ENCODE peak calls at places on chromosomes 6 and 20, in six cellular contexts. I is tibial nerve, M is transverse colon, B is A549, U is prostate gland, E is NB4. Y is an unnamed sample.

GRCh38 chr6:74491844-74492374 is 713.9 kb downstream of the COL12A1 start:
- DNase-seq in I (no peak), M (no peak), B (no peak), U (no peak), E (no peak), Y (no peak)

GRCh38 chr6:104943781-104944180 is 13.1 kb upstream of the LIN28B start:
- DNase-seq in I (no peak), M (no peak), B (no peak), U (no peak), E (peak; percentile 43), Y (peak; percentile 58)

GRCh38 chr6:75853796-75854195 is 104.8 kb downstream of the MYO6 start:
- DNase-seq in I (no peak), M (no peak), B (no peak), U (no peak), E (no peak), Y (no peak)

GRCh38 chr20:49323622-49324238 is 45.9 kb upstream of the ZNFX1 start:
- DNase-seq in I (no peak), M (no peak), B (peak; percentile 47), U (peak; percentile 40), E (peak; percentile 70), Y (peak; percentile 34)

GRCh38 chr20:50249447-50250388 is 59.1 kb downstream of the CEBPB start:
- DNase-seq in I (no peak), M (no peak), B (no peak), U (no peak), E (no peak), Y (no peak)

GRCh38 chr6:16206595-16207037 is 31.8 kb upstream of the GMPR start:
- DNase-seq in I (peak; percentile 30), M (peak; percentile 64), B (peak; percentile 49), U (peak; percentile 64), E (peak; percentile 79), Y (peak; percentile 83)

GRCh38 chr20:53216856-53217576 is 244.9 kb downstream of the TSHZ2 start:
- DNase-seq in I (peak; percentile 63), M (peak; percentile 70), B (peak; percentile 29), U (peak; percentile 65), E (peak; percentile 47), Y (peak; percentile 48)

GRCh38 chr6:3318226-3318625 is 59.5 kb downstream of the PSMG4 start:
- DNase-seq in I (no peak), M (no peak), B (no peak), U (no peak), E (no peak), Y (no peak)

GRCh38 chr6:65285275-65285674 is 421.8 kb downstream of the EYS start:
- DNase-seq in I (no peak), M (no peak), B (no peak), U (no peak), E (no peak), Y (no peak)

GRCh38 chr20:542777-543368 is 717 bp downstream of the CSNK2A1 start:
- DNase-seq in I (no peak), M (peak; percentile 44), B (peak; percentile 23), U (no peak), E (peak; percentile 58), Y (no peak)

GRCh38 chr6:24951831-24952299 is 16.1 kb upstream of the RIPOR2 start:
- DNase-seq in I (no peak), M (peak; percentile 21), B (no peak), U (no peak), E (peak; percentile 92), Y (no peak)

GRCh38 chr6:154623391-154623790 is 109.8 kb upstream of the SCAF8 start:
- DNase-seq in I (no peak), M (no peak), B (no peak), U (no peak), E (no peak), Y (no peak)

GRCh38 chr6:157790548-157791160 is 32.4 kb upstream of the SNX9 start:
- DNase-seq in I (no peak), M (no peak), B (no peak), U (no peak), E (no peak), Y (no peak)

GRCh38 chr6:75296811-75297779 is 12.5 kb upstream of the TMEM30A start:
- DNase-seq in I (no peak), M (no peak), B (peak; percentile 71), U (no peak), E (peak; percentile 74), Y (peak; percentile 70)

GRCh38 chr20:4828830-4829493 is 107.3 kb downstream of the PRND start:
- DNase-seq in I (no peak), M (no peak), B (no peak), U (no peak), E (peak; percentile 89), Y (no peak)

GRCh38 chr20:44908987-44909871 is 631 bp upstream of the PABPC1L start:
- DNase-seq in I (no peak), M (no peak), B (no peak), U (no peak), E (peak; percentile 12), Y (no peak)

GRCh38 chr6:128725271-128726233 is 157.4 kb upstream of the LAMA2 start:
- DNase-seq in I (no peak), M (peak; percentile 11), B (peak; percentile 13), U (no peak), E (peak; percentile 35), Y (peak; percentile 42)

GRCh38 chr6:3318821-3319540 is 60.2 kb downstream of the PSMG4 start:
- DNase-seq in I (no peak), M (no peak), B (no peak), U (no peak), E (no peak), Y (no peak)

GRCh38 chr6:9523462-9523861 is 891.4 kb downstream of the TFAP2A start:
- DNase-seq in I (no peak), M (no peak), B (peak; percentile 19), U (no peak), E (no peak), Y (no peak)

GRCh38 chr6:47072667-47073066 is 30.5 kb upstream of the ADGRF1 start:
- DNase-seq in I (no peak), M (no peak), B (no peak), U (no peak), E (no peak), Y (no peak)

GRCh38 chr20:34713194-34713943 is 9.2 kb downstream of the TP53INP2 start:
- DNase-seq in I (no peak), M (no peak), B (peak; percentile 76), U (no peak), E (peak; percentile 59), Y (peak; percentile 97)

GRCh38 chr20:18513208-18513607 is 5.5 kb downstream of the SEC23B start:
- DNase-seq in I (no peak), M (no peak), B (no peak), U (no peak), E (peak; percentile 55), Y (no peak)

GRCh38 chr20:18506744-18507143 is 996 bp upstream of the SEC23B start:
- DNase-seq in I (no peak), M (peak; percentile 10), B (no peak), U (no peak), E (peak; percentile 17), Y (peak; percentile 46)

GRCh38 chr20:18511566-18511965 is 3.8 kb downstream of the SEC23B start:
- DNase-seq in I (no peak), M (no peak), B (no peak), U (no peak), E (peak; percentile 52), Y (no peak)

GRCh38 chr20:18504479-18505060 is 3.2 kb upstream of the SEC23B start:
- DNase-seq in I (no peak), M (peak; percentile 9), B (no peak), U (peak; percentile 44), E (no peak), Y (no peak)

GRCh38 chr20:18507218-18508191 is at the start of gene SEC23B:
- DNase-seq in I (peak; percentile 88), M (peak; percentile 99), B (peak; percentile 99), U (peak; percentile 97), E (peak; percentile 99), Y (peak; percentile 97)
- TF ChIP-seq POLR2A in I (peak; percentile 82), M (peak; percentile 87), B (peak; percentile 91), U (peak; percentile 73), E (peak; percentile 82), Y (peak; percentile 98)

DNA sequence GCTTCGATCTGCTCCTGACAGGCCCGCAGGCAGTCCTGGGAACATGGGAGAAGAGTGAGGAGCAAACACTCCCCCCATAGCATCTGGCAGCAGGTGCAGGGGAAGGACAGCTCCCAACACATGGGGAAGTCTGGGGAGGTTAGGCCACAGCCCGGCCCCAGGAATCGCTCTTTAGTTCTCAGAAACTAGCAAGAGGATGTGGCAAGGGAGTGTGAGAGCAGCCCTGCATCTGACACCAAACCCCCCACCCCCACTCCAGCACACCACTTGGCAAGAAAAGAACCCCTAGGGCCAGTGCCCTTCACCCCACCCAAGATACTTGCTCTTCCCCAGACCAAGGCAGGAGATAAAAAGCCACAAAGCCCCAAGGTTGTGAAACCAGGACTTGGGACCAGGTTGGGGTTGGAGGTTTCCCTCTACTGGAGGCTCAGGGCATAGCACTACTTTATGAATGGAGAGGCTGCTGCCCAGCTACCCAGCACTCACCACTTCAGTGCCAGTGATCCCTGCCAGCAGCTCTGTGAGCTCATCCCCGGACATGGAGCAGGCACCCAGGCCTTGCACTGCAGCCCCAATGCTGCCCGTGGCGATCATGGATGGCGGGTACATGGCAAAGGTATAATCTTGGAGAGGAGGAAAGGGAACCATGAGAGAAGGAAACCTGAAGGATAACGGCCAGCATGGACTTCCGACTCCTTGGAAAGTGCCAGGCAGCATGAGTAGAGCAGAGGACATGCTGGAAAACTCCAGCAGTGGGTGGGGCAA is 5.4 kb downstream of the CCND3 start:
- DNase-seq in I (no peak), M (peak; percentile 64), B (peak; percentile 84), U (peak; percentile 77), E (peak; percentile 100), Y (peak; percentile 98)
- TF ChIP-seq POLR2A in I (no peak), M (no peak), B (no peak), U (no peak), E (no peak), Y (peak; percentile 42)

GRCh38 chr6:147246853-147247635 is 42.8 kb downstream of the STXBP5 start:
- DNase-seq in I (no peak), M (no peak), B (no peak), U (no peak), E (no peak), Y (no peak)

GRCh38 chr6:147244832-147245231 is 40.6 kb downstream of the STXBP5 start:
- DNase-seq in I (no peak), M (no peak), B (no peak), U (no peak), E (no peak), Y (no peak)

GRCh38 chr6:147251072-147251471 is 46.9 kb downstream of the STXBP5 start:
- DNase-seq in I (no peak), M (no peak), B (no peak), U (no peak), E (no peak), Y (no peak)

GRCh38 chr6:147245693-147246092 is 41.5 kb downstream of the STXBP5 start:
- DNase-seq in I (no peak), M (no peak), B (no peak), U (no peak), E (no peak), Y (no peak)

GRCh38 chr6:147248859-147249258 is 44.6 kb downstream of the STXBP5 start:
- DNase-seq in I (no peak), M (no peak), B (no peak), U (no peak), E (no peak), Y (no peak)
- TF ChIP-seq POLR2A in I (no peak), M (no peak), B (no peak), U (no peak), E (no peak), Y (no peak)

DNA sequence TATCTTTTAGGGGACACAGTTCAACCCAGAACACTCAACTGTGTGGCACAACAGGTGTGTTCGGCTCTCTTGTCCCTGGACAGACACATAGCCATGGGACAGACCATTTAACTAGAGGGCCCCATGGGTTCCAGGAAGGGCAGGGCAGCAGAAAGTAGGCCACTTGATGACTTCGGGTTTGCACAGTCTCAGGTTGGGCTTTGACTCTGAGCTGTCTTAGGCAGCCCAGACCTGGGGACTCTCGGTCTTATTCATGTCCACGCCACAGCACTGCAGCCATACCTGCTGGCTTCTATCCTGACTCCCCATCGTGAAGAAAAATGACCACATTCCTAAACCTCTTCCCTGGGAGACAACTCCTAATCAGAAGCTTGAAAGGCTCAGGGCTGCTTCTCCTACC is 146.1 kb upstream of the AKAP12 start:
- DNase-seq in I (no peak), M (no peak), B (no peak), U (no peak), E (no peak), Y (no peak)
- TF ChIP-seq POLR2A in I (no peak), M (no peak), B (no peak), U (no peak), E (no peak), Y (no peak)